ENCODE peak calls at places on chromosomes 12 and 14, in nine cellular contexts. M is PC-3; U is lower lobe of right lung; E is spleen; O is GM23248; I is stomach; L is Panc1; N is CD8-positive, alpha-beta memory T cell; Z is tibial artery. W is an unnamed sample.

GRCh38 chr12:107131832-107132616 is 38.7 kb upstream of the CRY1 start:
- DNase-seq in Z (no peak), E (no peak), N (no peak), I (no peak), M (peak; percentile 91), O (peak; percentile 80), L (peak; percentile 25), U (no peak), W (peak; percentile 57)

GRCh38 chr12:14995583-14996425 is 23.0 kb downstream of the PDE6H start:
- DNase-seq in L (peak; percentile 47), Z (no peak), N (no peak), U (no peak), E (no peak), O (peak; percentile 74), I (no peak), M (peak; percentile 54), W (no peak)

GRCh38 chr14:105201928-105202513 is 20.9 kb upstream of the NUDT14 start:
- DNase-seq in L (no peak), E (no peak), I (no peak), O (no peak), N (no peak), Z (no peak), U (no peak), M (no peak), W (no peak)

GRCh38 chr12:22709292-22709691 is 84.3 kb downstream of the ETNK1 start:
- DNase-seq in E (no peak), M (peak; percentile 46), U (no peak), N (no peak), Z (no peak), I (no peak), L (no peak), O (peak; percentile 20), W (no peak)

GRCh38 chr14:68137704-68138619 is 318.4 kb downstream of the RAD51B start:
- DNase-seq in M (peak; percentile 98), U (no peak), E (no peak), N (no peak), I (peak; percentile 32), O (peak; percentile 98), Z (no peak), L (peak; percentile 87), W (peak; percentile 92)

GRCh38 chr12:64744422-64745258 is 14.6 kb downstream of the GNS start:
- DNase-seq in L (no peak), I (no peak), E (no peak), Z (no peak), N (no peak), U (no peak), O (peak; percentile 57), M (peak; percentile 34), W (peak; percentile 64)

GRCh38 chr12:90854136-90854689 is 100.8 kb downstream of the CCER1 start:
- DNase-seq in I (no peak), M (peak; percentile 74), N (no peak), E (no peak), L (no peak), O (peak; percentile 74), Z (no peak), U (no peak), W (no peak)

GRCh38 chr14:76462330-76462729 is 86.4 kb downstream of the ESRRB start:
- DNase-seq in L (no peak), I (no peak), M (no peak), E (no peak), U (no peak), O (no peak), Z (no peak), N (no peak), W (no peak)

GRCh38 chr14:104428860-104429259 is 150.7 kb upstream of the C14orf180 start:
- DNase-seq in Z (no peak), M (no peak), U (no peak), L (no peak), E (no peak), N (no peak), O (no peak), I (no peak), W (no peak)

GRCh38 chr12:89040146-89040964 is 311.9 kb downstream of the DUSP6 start:
- DNase-seq in L (no peak), U (peak; percentile 46), N (peak; percentile 27), O (peak; percentile 27), M (peak; percentile 16), E (peak; percentile 91), I (peak; percentile 33), Z (no peak), W (no peak)

GRCh38 chr14:69571879-69572633 is 2.6 kb downstream of the CCDC177 start:
- DNase-seq in M (peak; percentile 33), U (peak; percentile 51), I (peak; percentile 32), N (no peak), Z (no peak), O (peak; percentile 44), L (no peak), E (no peak), W (no peak)

GRCh38 chr12:110073049-110073831 is 24.9 kb upstream of the C12orf76 start:
- DNase-seq in O (peak; percentile 55), N (no peak), L (no peak), U (peak; percentile 59), M (peak; percentile 25), E (peak; percentile 76), Z (no peak), I (no peak), W (no peak)

GRCh38 chr14:34931206-34931605 is 51.6 kb upstream of the SRP54 start:
- DNase-seq in I (no peak), Z (no peak), U (no peak), L (no peak), M (peak; percentile 71), N (no peak), O (peak; percentile 46), E (no peak), W (peak; percentile 3)

DNA sequence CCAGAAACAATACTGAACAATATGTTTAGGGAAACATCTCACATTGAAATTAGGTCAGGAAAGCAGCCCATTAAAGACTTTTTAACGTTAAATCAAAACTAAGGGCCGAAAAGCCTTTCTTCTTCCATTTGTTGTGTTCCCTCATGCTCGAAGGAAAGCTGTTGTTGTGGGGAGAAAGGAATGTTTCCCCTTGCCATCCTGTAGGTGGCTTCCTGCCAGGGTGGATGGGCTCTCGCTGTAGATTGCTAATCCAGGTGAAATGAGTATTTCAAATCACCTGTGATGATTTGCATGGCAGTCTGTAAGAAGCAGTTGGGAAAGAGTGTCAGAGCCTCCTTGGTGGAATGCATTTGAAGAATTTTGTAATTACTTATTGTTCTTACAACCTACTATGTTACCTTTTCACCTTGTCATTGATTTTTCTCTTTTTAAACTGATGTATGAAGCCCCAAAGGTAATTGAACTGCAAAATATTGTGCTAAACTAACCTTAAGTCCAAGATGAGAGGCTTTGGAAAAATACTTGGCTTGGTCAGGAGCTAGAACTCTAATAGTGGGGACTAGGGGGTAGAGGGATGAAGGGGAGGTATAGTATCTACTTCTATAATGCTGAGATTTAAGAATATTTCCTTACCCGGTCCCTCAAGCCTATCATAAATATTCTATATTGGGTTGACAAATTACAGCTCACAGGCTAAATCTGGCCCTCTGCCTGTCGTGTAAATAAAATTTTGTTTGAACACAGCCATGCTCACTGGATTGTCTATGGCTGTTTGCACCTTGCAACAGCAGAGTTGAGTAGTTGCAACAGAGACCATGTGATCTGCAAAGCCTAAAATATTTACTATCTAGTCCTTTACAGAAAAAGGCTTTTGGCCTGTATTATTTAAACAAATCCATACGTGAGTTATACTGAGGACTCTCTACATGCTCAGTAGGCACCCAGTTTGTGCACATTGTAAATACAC is 7.7 kb upstream of the DCP1B start:
- DNase-seq in U (no peak), N (no peak), O (no peak), L (no peak), M (no peak), I (no peak), E (no peak), Z (no peak), W (no peak)
- H3K27me3 ChIP-seq in U (no peaks in the 10 kb centered on the region), N (no peaks in the 10 kb centered on the region), O (no peaks in the 10 kb centered on the region), L (no peaks in the 10 kb centered on the region), M (peaks cover 15% of the 10 kb centered on the region), I (no peaks in the 10 kb centered on the region), E (no peaks in the 10 kb centered on the region), Z (no peaks in the 10 kb centered on the region), W (peaks cover 31% of the 10 kb centered on the region)

DNA sequence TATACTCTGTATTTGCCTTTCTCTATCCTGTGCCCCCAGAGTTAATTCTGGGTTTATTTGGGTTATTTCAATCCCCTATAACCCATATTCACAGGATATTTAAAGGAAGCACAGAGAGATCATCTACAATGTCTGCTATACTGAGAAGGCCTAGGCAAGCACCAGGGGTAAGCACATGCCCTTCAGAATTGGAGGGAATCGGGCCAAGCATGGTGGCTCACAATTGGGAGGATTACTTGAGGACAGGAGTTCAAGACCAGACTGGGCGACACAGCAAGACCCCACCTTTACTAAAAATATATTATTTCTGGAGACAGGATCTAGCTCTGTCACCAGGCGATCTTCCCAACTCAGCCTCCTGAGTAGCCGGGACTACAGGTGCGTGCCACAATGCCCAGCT is 11.3 kb downstream of the FOXN3 start:
- DNase-seq in M (no peak), L (no peak), I (no peak), E (no peak), U (no peak), Z (no peak), O (no peak), N (no peak), W (no peak)
- H3K4me1 ChIP-seq in M (no peaks in the 10 kb centered on the region), L (no peaks in the 10 kb centered on the region), I (peaks cover 57% of the 10 kb centered on the region), E (peaks cover 23% of the 10 kb centered on the region), U (peaks cover 56% of the 10 kb centered on the region), Z (peaks cover 96% of the 10 kb centered on the region), O (no peaks in the 10 kb centered on the region), N (peaks cover 41% of the 10 kb centered on the region), W (no peaks in the 10 kb centered on the region)

DNA sequence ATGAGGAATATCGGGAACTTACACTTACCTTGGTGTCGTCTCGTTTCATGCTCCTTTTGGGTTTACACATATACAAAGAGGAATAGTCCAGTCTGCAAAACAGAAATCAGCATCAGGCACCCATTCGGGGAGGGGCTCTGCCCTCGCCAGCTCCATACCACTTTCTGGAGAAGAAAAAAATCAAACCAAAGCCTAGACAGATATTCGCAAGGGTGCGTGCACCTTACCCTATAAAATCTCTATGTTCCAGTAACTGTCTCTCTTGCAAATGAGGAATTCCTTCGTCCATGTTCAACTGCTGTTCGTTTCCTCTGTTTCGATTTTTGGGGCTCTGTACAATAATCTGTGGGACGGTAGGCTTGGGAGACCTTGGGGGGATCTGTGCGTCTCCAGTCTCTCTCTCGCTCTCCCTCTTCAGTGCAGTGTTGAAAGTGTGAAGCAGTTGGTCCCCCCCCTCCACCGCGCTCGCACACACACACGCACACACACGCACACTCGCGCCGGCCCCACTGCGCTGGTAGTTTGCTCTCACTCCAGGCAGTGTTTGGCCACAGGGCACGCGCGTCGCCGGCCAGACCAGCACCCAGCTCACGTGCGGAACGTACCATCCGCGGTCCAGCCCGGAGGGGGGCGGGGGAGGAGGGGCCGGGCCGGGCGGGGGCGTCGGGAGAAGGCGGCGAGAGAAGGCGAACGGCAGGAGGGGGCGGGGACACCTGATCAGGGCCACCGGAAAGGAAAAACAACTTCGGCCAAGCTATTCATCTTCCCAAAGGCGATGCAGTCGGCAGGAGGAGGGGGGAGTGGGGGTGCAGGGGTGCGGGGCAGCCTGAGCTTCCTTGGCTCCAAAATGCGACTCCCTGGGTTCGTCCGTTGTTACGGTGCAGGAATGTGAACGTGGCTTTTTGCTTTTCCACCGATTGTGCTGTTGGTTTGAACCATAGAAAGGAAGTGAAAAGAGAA is at the start of gene BHLHE41:
- DNase-seq in I (peak; percentile 78), M (peak; percentile 93), N (no peak), U (peak; percentile 86), E (peak; percentile 91), O (peak; percentile 76), Z (peak; percentile 96), L (peak; percentile 81), W (peak; percentile 85)
- H3K27me3 ChIP-seq in I (peaks cover 70% of the 10 kb centered on the region), M (no peaks in the 10 kb centered on the region), N (peaks cover 54% of the 10 kb centered on the region), U (peaks cover 75% of the 10 kb centered on the region), E (no peaks in the 10 kb centered on the region), O (no peaks in the 10 kb centered on the region), Z (no peaks in the 10 kb centered on the region), L (peaks cover 5% of the 10 kb centered on the region), W (no peaks in the 10 kb centered on the region)

DNA sequence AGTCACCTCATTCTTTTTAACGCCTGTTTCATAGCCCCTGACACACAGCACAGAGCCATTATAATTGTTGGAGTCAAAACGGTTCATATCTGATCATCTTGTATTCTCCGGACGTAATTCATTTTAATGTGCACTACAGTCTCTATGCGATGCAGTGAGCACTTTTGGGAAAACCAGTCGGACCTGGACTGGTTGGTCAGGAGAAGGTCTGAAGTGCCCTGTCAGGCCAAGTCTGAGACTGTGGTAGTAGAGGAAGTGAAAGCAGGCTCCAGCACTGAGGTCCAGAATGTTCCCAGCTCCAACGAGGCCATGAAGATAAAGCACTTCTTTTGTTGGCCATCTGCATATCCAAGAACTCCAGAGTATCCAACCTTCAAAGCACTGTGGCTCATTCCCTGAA is 117.1 kb upstream of the NCOR2 start:
- DNase-seq in U (no peak), M (peak; percentile 36), I (no peak), L (no peak), Z (no peak), N (no peak), O (peak; percentile 34), E (no peak), W (no peak)
- H3K4me1 ChIP-seq in U (peaks cover 85% of the 10 kb centered on the region), M (peaks cover 65% of the 10 kb centered on the region), I (peaks cover 84% of the 10 kb centered on the region), L (peaks cover 88% of the 10 kb centered on the region), Z (peaks cover 65% of the 10 kb centered on the region), N (peaks cover 22% of the 10 kb centered on the region), O (peaks cover 45% of the 10 kb centered on the region), E (peaks cover 26% of the 10 kb centered on the region), W (peaks cover 68% of the 10 kb centered on the region)

W was measured in PC-9.